ENCODE peak calls at places on chromosome 13, in ten cellular contexts. One of them, this sample, is unnamed.

GRCh38 chr13:112703935-112704633 is 14.2 kb downstream of the ATP11A start:
- DNase-seq in A549: no peak
- DNase-seq in endothelial cell: no peak
- DNase-seq in cardiac fibroblast: no peak
- DNase-seq in NCI-H460: no peak
- DNase-seq in B cell: no peak
- DNase-seq in GM23338: no peak
- DNase-seq in kidney epithelial cell: no peak
- DNase-seq in aorta: no peak
- DNase-seq in WTC11: peak
- DNase-seq in this sample: no peak

GRCh38 chr13:78576266-78576665 is 27.1 kb downstream of the POU4F1 start:
- DNase-seq in A549: no peak
- DNase-seq in endothelial cell: no peak
- DNase-seq in cardiac fibroblast: no peak
- DNase-seq in NCI-H460: no peak
- DNase-seq in B cell: no peak
- DNase-seq in GM23338: no peak
- DNase-seq in kidney epithelial cell: no peak
- DNase-seq in aorta: no peak
- DNase-seq in WTC11: no peak
- DNase-seq in this sample: no peak

GRCh38 chr13:85709072-85709471 is 90.1 kb downstream of the SLITRK6 start:
- DNase-seq in A549: no peak
- DNase-seq in endothelial cell: no peak
- DNase-seq in cardiac fibroblast: no peak
- DNase-seq in NCI-H460: no peak
- DNase-seq in B cell: no peak
- DNase-seq in GM23338: no peak
- DNase-seq in kidney epithelial cell: no peak
- DNase-seq in aorta: no peak
- DNase-seq in WTC11: no peak
- DNase-seq in this sample: no peak

GRCh38 chr13:67230774-67231480 is 791 bp upstream of the PCDH9 start:
- DNase-seq in A549: peak
- DNase-seq in endothelial cell: peak
- DNase-seq in cardiac fibroblast: peak
- DNase-seq in NCI-H460: peak
- DNase-seq in B cell: no peak
- DNase-seq in GM23338: peak
- DNase-seq in kidney epithelial cell: no peak
- DNase-seq in aorta: peak
- DNase-seq in WTC11: peak
- DNase-seq in this sample: peak

GRCh38 chr13:51638497-51638871 is 54.2 kb downstream of the WDFY2 start:
- DNase-seq in A549: no peak
- DNase-seq in endothelial cell: no peak
- DNase-seq in cardiac fibroblast: peak
- DNase-seq in NCI-H460: no peak
- DNase-seq in B cell: no peak
- DNase-seq in GM23338: no peak
- DNase-seq in kidney epithelial cell: no peak
- DNase-seq in aorta: no peak
- DNase-seq in WTC11: no peak
- DNase-seq in this sample: no peak

GRCh38 chr13:72384879-72385278 is 342.6 kb downstream of the MZT1 start:
- DNase-seq in A549: no peak
- DNase-seq in endothelial cell: no peak
- DNase-seq in cardiac fibroblast: peak
- DNase-seq in NCI-H460: peak
- DNase-seq in B cell: no peak
- DNase-seq in GM23338: no peak
- DNase-seq in kidney epithelial cell: no peak
- DNase-seq in aorta: no peak
- DNase-seq in WTC11: no peak
- DNase-seq in this sample: no peak

GRCh38 chr13:41137951-41138350 is 5.3 kb upstream of the KBTBD6 start:
- DNase-seq in A549: no peak
- DNase-seq in endothelial cell: no peak
- DNase-seq in cardiac fibroblast: peak
- DNase-seq in NCI-H460: no peak
- DNase-seq in B cell: no peak
- DNase-seq in GM23338: no peak
- DNase-seq in kidney epithelial cell: peak
- DNase-seq in aorta: no peak
- DNase-seq in WTC11: no peak
- DNase-seq in this sample: no peak

GRCh38 chr13:42333613-42334328 is 61.8 kb downstream of the AKAP11 start:
- DNase-seq in A549: peak
- DNase-seq in endothelial cell: peak
- DNase-seq in cardiac fibroblast: peak
- DNase-seq in NCI-H460: peak
- DNase-seq in B cell: no peak
- DNase-seq in GM23338: peak
- DNase-seq in kidney epithelial cell: peak
- DNase-seq in aorta: no peak
- DNase-seq in WTC11: no peak
- DNase-seq in this sample: no peak

GRCh38 chr13:114116734-114117133 is 15.7 kb downstream of the RASA3 start:
- DNase-seq in A549: no peak
- DNase-seq in endothelial cell: no peak
- DNase-seq in cardiac fibroblast: no peak
- DNase-seq in NCI-H460: no peak
- DNase-seq in B cell: no peak
- DNase-seq in GM23338: no peak
- DNase-seq in kidney epithelial cell: no peak
- DNase-seq in aorta: peak
- DNase-seq in WTC11: no peak
- DNase-seq in this sample: no peak

GRCh38 chr13:109671919-109672318 is 114.5 kb downstream of the IRS2 start:
- DNase-seq in A549: no peak
- DNase-seq in endothelial cell: no peak
- DNase-seq in cardiac fibroblast: no peak
- DNase-seq in NCI-H460: peak
- DNase-seq in B cell: no peak
- DNase-seq in GM23338: no peak
- DNase-seq in kidney epithelial cell: no peak
- DNase-seq in aorta: no peak
- DNase-seq in WTC11: no peak
- DNase-seq in this sample: no peak

GRCh38 chr13:58963321-58963720 is 1200.4 kb downstream of the DIAPH3 start:
- DNase-seq in A549: no peak
- DNase-seq in endothelial cell: no peak
- DNase-seq in cardiac fibroblast: no peak
- DNase-seq in NCI-H460: no peak
- DNase-seq in B cell: no peak
- DNase-seq in GM23338: no peak
- DNase-seq in kidney epithelial cell: no peak
- DNase-seq in aorta: no peak
- DNase-seq in WTC11: no peak
- DNase-seq in this sample: no peak

GRCh38 chr13:96285729-96286128 is 195.8 kb downstream of the HS6ST3 start:
- DNase-seq in A549: no peak
- DNase-seq in endothelial cell: no peak
- DNase-seq in cardiac fibroblast: no peak
- DNase-seq in NCI-H460: no peak
- DNase-seq in B cell: no peak
- DNase-seq in GM23338: no peak
- DNase-seq in kidney epithelial cell: no peak
- DNase-seq in aorta: no peak
- DNase-seq in WTC11: no peak
- DNase-seq in this sample: no peak

GRCh38 chr13:76692326-76692725 is 193.9 kb downstream of the KCTD12 start:
- DNase-seq in A549: no peak
- DNase-seq in endothelial cell: no peak
- DNase-seq in cardiac fibroblast: no peak
- DNase-seq in NCI-H460: no peak
- DNase-seq in B cell: no peak
- DNase-seq in GM23338: no peak
- DNase-seq in kidney epithelial cell: no peak
- DNase-seq in aorta: no peak
- DNase-seq in WTC11: no peak
- DNase-seq in this sample: peak

GRCh38 chr13:110615005-110615321 is 382 bp upstream of the NAXD start:
- DNase-seq in A549: no peak
- DNase-seq in endothelial cell: no peak
- DNase-seq in cardiac fibroblast: no peak
- DNase-seq in NCI-H460: no peak
- DNase-seq in B cell: no peak
- DNase-seq in GM23338: no peak
- DNase-seq in kidney epithelial cell: no peak
- DNase-seq in aorta: no peak
- DNase-seq in WTC11: no peak
- DNase-seq in this sample: no peak

GRCh38 chr13:98778749-98779148 is 26.3 kb upstream of the SLC15A1 start:
- DNase-seq in A549: no peak
- DNase-seq in endothelial cell: no peak
- DNase-seq in cardiac fibroblast: peak
- DNase-seq in NCI-H460: no peak
- DNase-seq in B cell: no peak
- DNase-seq in GM23338: no peak
- DNase-seq in kidney epithelial cell: peak
- DNase-seq in aorta: no peak
- DNase-seq in WTC11: no peak
- DNase-seq in this sample: no peak

GRCh38 chr13:104008571-104009435 is 942.6 kb upstream of the SLC10A2 start:
- DNase-seq in A549: no peak
- DNase-seq in endothelial cell: no peak
- DNase-seq in cardiac fibroblast: peak
- DNase-seq in NCI-H460: no peak
- DNase-seq in B cell: no peak
- DNase-seq in GM23338: no peak
- DNase-seq in kidney epithelial cell: no peak
- DNase-seq in aorta: no peak
- DNase-seq in WTC11: no peak
- DNase-seq in this sample: no peak

GRCh38 chr13:48221301-48222190 is 11.5 kb upstream of the ITM2B start:
- DNase-seq in A549: no peak
- DNase-seq in endothelial cell: no peak
- DNase-seq in cardiac fibroblast: no peak
- DNase-seq in NCI-H460: no peak
- DNase-seq in B cell: no peak
- DNase-seq in GM23338: no peak
- DNase-seq in kidney epithelial cell: no peak
- DNase-seq in aorta: no peak
- DNase-seq in WTC11: no peak
- DNase-seq in this sample: no peak

GRCh38 chr13:41608111-41608510 is 150.8 kb downstream of the RGCC start:
- DNase-seq in A549: no peak
- DNase-seq in endothelial cell: no peak
- DNase-seq in cardiac fibroblast: no peak
- DNase-seq in NCI-H460: no peak
- DNase-seq in B cell: no peak
- DNase-seq in GM23338: no peak
- DNase-seq in kidney epithelial cell: no peak
- DNase-seq in aorta: no peak
- DNase-seq in WTC11: no peak
- DNase-seq in this sample: no peak

GRCh38 chr13:28652002-28652401 is 6.9 kb upstream of the POMP start:
- DNase-seq in A549: no peak
- DNase-seq in endothelial cell: no peak
- DNase-seq in cardiac fibroblast: no peak
- DNase-seq in NCI-H460: no peak
- DNase-seq in B cell: no peak
- DNase-seq in GM23338: no peak
- DNase-seq in kidney epithelial cell: no peak
- DNase-seq in aorta: no peak
- DNase-seq in WTC11: no peak
- DNase-seq in this sample: no peak